ENCODE peak calls at places on chromosomes 5 and 9, in five cellular contexts. L, Y, G, D and C are unnamed samples. For H3K9me3, the result is how much of the 10 kb centered on the place peaks cover.

GRCh38 chr5:135204151-135204600 is 170.1 kb upstream of the PITX1 start:
- DNase-seq in L (no peak), Y (no peak), G (no peak), D (no peak), C (no peak)

GRCh38 chr9:131400627-131401026 is 6.7 kb downstream of the PRRC2B start:
- DNase-seq in L (no peak), Y (peak), G (no peak), D (no peak), C (no peak)

GRCh38 chr9:28093141-28093540 is 519.9 kb upstream of the C9orf72 start:
- DNase-seq in L (no peak), Y (no peak), G (no peak), D (no peak), C (no peak)

GRCh38 chr5:150989695-150990094 is 30.7 kb upstream of the GPX3 start:
- DNase-seq in L (no peak), Y (no peak), G (no peak), D (no peak), C (no peak)

GRCh38 chr5:170070556-170071412 is 34.9 kb upstream of the FOXI1 start:
- DNase-seq in L (no peak), Y (peak), G (peak), D (no peak), C (no peak)

GRCh38 chr5:56323505-56323904 is 90.4 kb upstream of the ANKRD55 start:
- DNase-seq in L (no peak), Y (no peak), G (no peak), D (no peak), C (no peak)

GRCh38 chr5:35308391-35308790 is 78.1 kb upstream of the PRLR start:
- DNase-seq in L (no peak), Y (no peak), G (no peak), D (no peak), C (no peak)

GRCh38 chr9:84811072-84811725 is 141.7 kb downstream of the NTRK2 start:
- DNase-seq in L (no peak), Y (no peak), G (no peak), D (no peak), C (no peak)

GRCh38 chr9:35929188-35929718 is 20.0 kb downstream of the SPAAR start:
- DNase-seq in L (no peak), Y (no peak), G (no peak), D (no peak), C (no peak)

GRCh38 chr9:111622626-111623025 is 8.5 kb upstream of the DNAJC25 start:
- DNase-seq in L (peak), Y (no peak), G (no peak), D (no peak), C (no peak)

GRCh38 chr9:137146527-137146918 is 7.6 kb downstream of the GRIN1 start:
- DNase-seq in L (no peak), Y (no peak), G (no peak), D (no peak), C (no peak)

GRCh38 chr9:83933804-83934203 is 12.6 kb upstream of the KIF27 start:
- DNase-seq in L (peak), Y (no peak), G (no peak), D (no peak), C (no peak)

GRCh38 chr5:132420706-132421272 is 51.3 kb downstream of the SLC22A5 start:
- DNase-seq in L (no peak), Y (no peak), G (peak), D (peak), C (no peak)

GRCh38 chr9:109940536-109940935 is 160.5 kb downstream of the PALM2AKAP2 start:
- DNase-seq in L (no peak), Y (no peak), G (no peak), D (no peak), C (no peak)

GRCh38 chr9:128124873-128125574 is 2.5 kb downstream of the PTGES2 start:
- DNase-seq in L (peak), Y (peak), G (peak), D (peak), C (no peak)

GRCh38 chr5:66551920-66552319 is 44.3 kb upstream of the MAST4 start:
- DNase-seq in L (no peak), Y (no peak), G (no peak), D (no peak), C (no peak)

GRCh38 chr5:124824637-124825158 is 78.3 kb upstream of the ZNF608 start:
- DNase-seq in L (no peak), Y (no peak), G (no peak), D (no peak), C (no peak)

GRCh38 chr9:114250648-114251047 is 72.2 kb upstream of the ORM1 start:
- DNase-seq in L (no peak), Y (no peak), G (no peak), D (no peak), C (no peak)

GRCh38 chr5:131795879-131796792 is 681 bp downstream of the FNIP1 start:
- DNase-seq in L (peak), Y (peak), G (peak), D (peak), C (peak)

GRCh38 chr9:133954862-133955529 is 37.1 kb downstream of the VAV2 start:
- DNase-seq in L (peak), Y (peak), G (peak), D (peak), C (no peak)

GRCh38 chr9:115810166-115810565 is 343.4 kb upstream of the PAPPA start:
- DNase-seq in L (no peak), Y (no peak), G (no peak), D (no peak), C (no peak)

GRCh38 chr9:113609562-113610318 is 146.2 kb downstream of the RGS3 start:
- DNase-seq in L (peak), Y (peak), G (peak), D (peak), C (no peak)

GRCh38 chr5:91150636-91151035 is 232.5 kb downstream of the ARRDC3 start:
- DNase-seq in L (no peak), Y (no peak), G (no peak), D (no peak), C (no peak)

GRCh38 chr9:129270903-129271431 is 92.9 kb upstream of the IER5L start:
- DNase-seq in L (peak), Y (peak), G (peak), D (peak), C (no peak)

GRCh38 chr5:165188555-165189260 is 1683.3 kb downstream of the MAT2B start:
- DNase-seq in L (no peak), Y (no peak), G (no peak), D (no peak), C (no peak)

GRCh38 chr5:167639761-167640160 is 651.7 kb upstream of the WWC1 start:
- DNase-seq in L (no peak), Y (no peak), G (no peak), D (no peak), C (no peak)

GRCh38 chr9:92704528-92704927 is 34.6 kb upstream of the IPPK start:
- DNase-seq in L (no peak), Y (no peak), G (no peak), D (no peak), C (no peak)

DNA sequence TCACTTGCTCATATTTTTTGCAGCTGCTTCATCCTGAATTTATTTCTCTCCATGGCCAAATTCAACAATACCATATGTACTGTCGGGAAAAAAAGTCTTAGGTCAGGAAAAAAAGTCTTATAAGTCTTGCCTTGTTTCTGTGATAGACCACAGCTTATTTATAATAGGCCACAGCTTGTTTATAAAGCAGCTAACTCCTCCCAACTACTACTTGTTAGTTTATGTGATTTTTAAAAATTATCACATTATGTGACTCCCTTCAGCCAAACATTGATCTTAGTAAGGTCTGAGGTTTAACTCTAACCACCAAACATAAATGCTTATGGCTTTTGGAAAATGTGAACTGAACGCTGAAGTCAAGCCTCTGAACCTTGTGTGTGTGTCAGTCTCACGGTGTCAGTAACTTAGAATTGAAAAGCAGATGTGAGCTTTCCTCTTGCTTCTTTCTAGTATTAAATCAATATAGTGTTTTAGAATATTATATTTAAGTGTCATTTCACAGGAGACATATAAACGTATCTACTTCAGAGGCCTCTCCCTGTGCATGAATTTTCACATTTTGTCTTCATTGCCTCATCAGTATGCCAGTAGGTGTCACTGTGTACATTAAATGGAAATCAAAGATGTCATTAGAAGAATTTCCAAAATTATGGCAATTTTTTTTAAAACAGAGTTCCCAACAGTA is 51.3 kb downstream of the SNX24 start:
- DNase-seq in L (no peak), Y (no peak), G (no peak), D (no peak), C (no peak)
- TF ChIP-seq CTCF in L (peak), Y (peak), G (peak), D (no peak), C (no peak)

DNA sequence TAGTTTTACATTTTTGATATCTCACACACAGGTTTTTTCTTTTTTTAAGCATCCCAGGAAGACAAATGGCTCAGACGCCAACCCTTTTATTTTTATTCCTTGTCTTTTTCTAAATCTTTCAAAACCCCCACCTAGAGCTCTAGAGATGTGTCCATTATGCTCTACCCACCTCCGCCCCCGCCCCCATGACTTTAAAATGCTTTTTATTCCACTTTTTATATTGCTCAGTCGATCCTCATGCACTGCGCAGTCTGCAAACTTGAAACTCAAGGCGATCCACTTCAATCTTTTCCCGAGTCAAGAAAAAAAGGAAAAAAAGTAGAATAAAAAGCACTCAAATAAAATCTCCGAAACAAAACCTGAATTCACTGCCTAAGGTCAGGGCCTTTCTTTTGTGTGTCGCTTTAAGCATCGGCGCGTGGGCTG is 357 bp upstream of the MAT2B start:
- DNase-seq in L (no peak), Y (no peak), G (peak), D (peak), C (peak)
- H3K27ac ChIP-seq in L (peak), Y (peak), G (peak), D (peak), C (peak)

DNA sequence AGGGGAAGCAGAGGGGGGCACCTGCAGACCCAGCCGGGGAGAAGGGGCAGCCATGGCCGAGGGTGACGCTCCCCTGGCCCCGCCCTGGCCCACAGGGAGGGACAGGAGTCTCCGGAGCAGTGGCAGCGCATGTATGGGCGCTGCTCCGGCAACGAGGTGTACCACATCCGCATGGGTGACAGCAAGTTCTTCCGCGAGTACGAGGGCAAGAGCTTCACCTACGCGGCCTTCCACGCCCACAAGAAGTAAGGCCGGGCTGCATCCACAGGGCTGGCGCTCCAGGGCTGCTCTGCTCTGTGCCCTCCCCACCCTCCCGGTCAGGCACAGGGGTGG is 68.2 kb downstream of the KCNT1 start:
- DNase-seq in L (no peak), Y (no peak), G (no peak), D (no peak), C (no peak)
- H3K9me3 ChIP-seq in L (under half), Y (under half), G (under half), D (under half), C (under half)

GRCh38 chr5:61948151-61948550 is 357.9 kb upstream of the KIF2A start:
- DNase-seq in L (no peak), Y (no peak), G (no peak), D (no peak), C (no peak)
- TF ChIP-seq CTCF in L (no peak), Y (no peak), G (no peak), D (no peak), C (no peak)

GRCh38 chr9:19701991-19702390 is 86.8 kb downstream of the SLC24A2 start:
- DNase-seq in L (no peak), Y (no peak), G (no peak), D (no peak), C (no peak)

GRCh38 chr9:19698960-19699359 is 89.9 kb downstream of the SLC24A2 start:
- DNase-seq in L (no peak), Y (no peak), G (no peak), D (no peak), C (no peak)

GRCh38 chr9:19699757-19700156 is 89.1 kb downstream of the SLC24A2 start:
- DNase-seq in L (no peak), Y (no peak), G (no peak), D (no peak), C (no peak)

GRCh38 chr9:19703702-19704101 is 85.1 kb downstream of the SLC24A2 start:
- DNase-seq in L (no peak), Y (no peak), G (no peak), D (no peak), C (no peak)

GRCh38 chr9:19701274-19701673 is 87.6 kb downstream of the SLC24A2 start:
- DNase-seq in L (no peak), Y (no peak), G (no peak), D (no peak), C (no peak)
- H3K27ac ChIP-seq in L (no peak), Y (no peak), G (no peak), D (no peak), C (no peak)